ENCODE peak calls at places on chromosomes 13 and 19, in seven cellular contexts. E is osteocyte, S is K562, C is GM12864, K is WTC11, Y is cardiac fibroblast, N is neural progenitor cell. M is an unnamed sample.

GRCh38 chr19:48121909-48122371 is 11.3 kb upstream of the PLA2G4C start:
- DNase-seq in N (no peak), E (no peak), S (no peak), C (no peak), Y (peak), K (no peak), M (no peak)

GRCh38 chr19:1862424-1863307 is 713 bp downstream of the KLF16 start:
- DNase-seq in E (no peak), S (peak), C (no peak), K (peak), N (peak), Y (no peak), M (no peak)

GRCh38 chr13:34942732-34943674 is 933 bp downstream of the NBEA start:
- DNase-seq in N (peak), K (peak), C (no peak), E (no peak), S (no peak), Y (no peak), M (peak)

GRCh38 chr19:12937243-12938053 is 961 bp upstream of the CALR start:
- DNase-seq in N (peak), K (peak), Y (no peak), S (no peak), C (no peak), E (no peak), M (peak)

GRCh38 chr13:93559718-93560117 is 333.1 kb downstream of the GPC6 start:
- DNase-seq in S (no peak), C (no peak), Y (peak), K (no peak), N (no peak), E (no peak), M (no peak)

GRCh38 chr19:44542671-44543070 is 13.2 kb upstream of the CEACAM20 start:
- DNase-seq in N (no peak), C (no peak), K (no peak), Y (no peak), S (no peak), E (no peak), M (no peak)

GRCh38 chr13:33197551-33197971 is 88.0 kb downstream of the STARD13 start:
- DNase-seq in K (no peak), N (no peak), E (no peak), Y (no peak), C (no peak), S (no peak), M (no peak)

GRCh38 chr19:40457953-40458596 is 7.5 kb downstream of the BLVRB start:
- DNase-seq in N (no peak), K (no peak), S (no peak), Y (no peak), E (no peak), C (no peak), M (no peak)

GRCh38 chr19:23887642-23888041 is 27.0 kb upstream of the ZNF726 start:
- DNase-seq in S (no peak), E (no peak), K (no peak), N (no peak), Y (no peak), C (no peak), M (no peak)

GRCh38 chr19:29499921-29500590 is 25.7 kb upstream of the VSTM2B start:
- DNase-seq in E (no peak), N (no peak), C (no peak), S (no peak), K (no peak), Y (no peak), M (no peak)

DNA sequence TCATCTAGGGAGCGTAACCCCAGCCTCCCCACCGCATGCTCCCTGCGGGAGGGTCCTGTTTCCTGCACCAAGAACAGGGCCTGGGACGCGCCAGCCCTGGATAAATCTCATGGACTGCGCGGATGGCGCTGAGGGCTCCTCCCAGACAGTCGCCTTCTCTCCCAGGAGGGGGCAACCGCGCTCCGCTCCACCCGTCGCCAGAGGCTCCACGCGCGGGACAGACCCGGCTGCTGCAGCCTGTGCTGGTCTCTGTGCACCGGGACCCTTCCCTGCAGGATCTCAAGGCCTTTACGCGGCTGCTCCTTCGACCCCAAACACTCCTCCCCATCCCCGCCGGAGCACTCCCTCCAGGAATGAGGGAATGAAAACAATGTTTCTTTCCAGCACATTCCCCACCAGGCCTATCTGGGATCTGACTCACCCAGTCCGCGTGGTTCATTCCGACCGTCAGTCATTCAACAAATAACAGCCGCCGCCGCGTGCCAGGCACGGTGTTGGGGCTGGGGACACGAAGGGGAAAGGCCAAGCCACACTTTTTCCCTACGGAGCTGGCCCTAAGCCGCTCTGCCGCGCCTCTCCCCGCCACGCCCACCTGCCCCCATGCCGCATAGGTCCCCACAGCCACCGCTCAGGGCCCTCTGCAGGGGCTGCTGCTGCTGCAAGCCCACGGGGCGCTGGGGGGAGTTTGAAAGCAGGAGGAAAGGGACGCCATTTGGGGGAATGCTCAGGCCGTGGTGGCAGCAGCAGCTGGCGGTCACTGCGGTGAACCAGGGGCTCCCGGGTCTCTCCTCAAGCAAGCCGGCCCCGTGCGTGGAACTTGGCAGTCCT is 6.0 kb downstream of the PNMA8B start:
- DNase-seq in Y (peak), E (no peak), C (no peak), S (peak), N (peak), K (peak), M (no peak)
- TF ChIP-seq CTCF in Y (peak), E (no peak), C (no peak), S (peak), N (peak), K (no peak), M (peak)

GRCh38 chr19:33998302-33998701 is 174.0 kb upstream of the LSM14A start:
- DNase-seq in K (no peak), Y (no peak), S (no peak), E (no peak), N (no peak), C (no peak), M (no peak)

GRCh38 chr19:33997690-33998089 is 174.6 kb upstream of the LSM14A start:
- DNase-seq in Y (peak), E (no peak), S (no peak), N (no peak), C (no peak), K (no peak), M (no peak)

DNA sequence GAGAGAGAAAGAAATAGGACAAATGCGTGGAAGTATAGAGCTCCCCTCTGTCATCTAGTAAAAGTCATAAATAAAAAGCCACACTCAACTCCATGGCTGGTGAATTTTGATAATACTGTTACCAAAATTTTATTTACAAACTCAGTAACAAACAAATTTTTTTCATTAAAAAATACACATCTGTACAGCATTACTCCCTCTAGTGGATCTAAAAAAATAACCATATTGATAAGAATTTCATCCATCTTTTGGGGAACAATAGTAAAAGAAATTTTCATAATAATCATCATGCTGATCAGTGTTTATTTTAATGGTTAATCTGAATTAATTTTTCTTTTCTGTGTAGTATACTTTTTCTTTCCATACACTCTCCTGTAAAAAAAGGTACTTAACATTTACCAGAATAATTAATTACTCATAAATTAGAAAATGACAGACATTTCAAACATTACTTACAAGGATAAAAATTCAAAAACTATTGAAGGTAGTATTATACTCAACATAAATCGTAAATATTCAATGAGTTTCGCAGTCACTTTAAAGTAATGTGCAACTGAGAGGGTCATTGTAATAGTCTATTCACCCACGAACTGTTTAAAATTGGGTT is 173.5 kb upstream of the LSM14A start:
- DNase-seq in Y (peak), E (no peak), N (no peak), K (no peak), S (no peak), C (no peak), M (no peak)
- TF ChIP-seq CTCF in Y (peak), E (peak), N (peak), K (no peak), S (no peak), C (no peak), M (peak)

GRCh38 chr19:30684613-30685012 is 312.4 kb downstream of the ZNF536 start:
- DNase-seq in Y (no peak), E (no peak), N (no peak), C (no peak), S (no peak), K (no peak), M (no peak)

GRCh38 chr19:30686911-30687566 is 314.9 kb downstream of the ZNF536 start:
- DNase-seq in K (no peak), C (no peak), S (no peak), E (no peak), N (no peak), Y (no peak), M (no peak)

GRCh38 chr19:30688696-30689095 is 316.5 kb downstream of the ZNF536 start:
- DNase-seq in K (no peak), N (no peak), Y (no peak), E (no peak), C (no peak), S (no peak), M (no peak)

GRCh38 chr19:30685601-30686000 is 313.4 kb downstream of the ZNF536 start:
- DNase-seq in N (no peak), E (no peak), K (no peak), S (no peak), C (no peak), Y (no peak), M (no peak)

DNA sequence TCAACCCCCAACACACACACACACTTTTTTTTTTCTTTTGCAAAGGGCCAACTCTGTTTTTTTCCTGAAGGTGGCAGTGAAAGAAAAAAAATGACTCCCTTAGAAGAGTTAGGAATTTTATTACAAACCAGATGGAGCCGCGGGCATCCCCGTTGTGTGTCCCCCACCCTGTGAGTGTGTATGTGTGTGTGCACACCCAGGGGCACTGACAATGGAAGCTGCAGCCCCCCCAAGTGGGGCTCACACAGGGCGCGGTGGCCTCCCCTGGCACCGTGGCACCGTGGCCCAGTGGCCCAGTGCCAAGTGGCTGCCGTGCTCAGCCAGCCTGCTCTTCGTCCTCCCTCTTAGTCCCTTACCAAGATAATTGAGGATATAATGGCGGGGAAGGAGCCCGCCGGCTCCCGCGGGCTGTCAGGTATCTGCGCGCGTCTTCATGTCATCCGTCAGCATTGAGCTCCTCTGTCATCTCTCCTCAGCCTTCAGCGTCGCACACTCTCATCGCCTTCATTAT is 314.1 kb downstream of the ZNF536 start:
- DNase-seq in S (no peak), E (no peak), N (no peak), C (no peak), Y (peak), K (no peak), M (no peak)
- TF ChIP-seq CTCF in S (no peak), E (peak), N (peak), C (no peak), Y (peak), K (no peak), M (no peak)

GRCh38 chr13:110925023-110925608 is 10.2 kb upstream of the ANKRD10 start:
- DNase-seq in N (peak), K (peak), E (peak), Y (peak), C (no peak), S (no peak), M (peak)
- TF ChIP-seq CTCF in N (peak), K (no peak), E (peak), Y (no peak), C (peak), S (peak), M (peak)

GRCh38 chr19:38211206-38211605 is 12.8 kb downstream of the DPF1 start:
- DNase-seq in Y (no peak), E (no peak), S (no peak), C (no peak), N (peak), K (peak), M (no peak)
- TF ChIP-seq CTCF in Y (no peak), E (peak), S (no peak), C (peak), N (no peak), K (no peak), M (peak)

DNA sequence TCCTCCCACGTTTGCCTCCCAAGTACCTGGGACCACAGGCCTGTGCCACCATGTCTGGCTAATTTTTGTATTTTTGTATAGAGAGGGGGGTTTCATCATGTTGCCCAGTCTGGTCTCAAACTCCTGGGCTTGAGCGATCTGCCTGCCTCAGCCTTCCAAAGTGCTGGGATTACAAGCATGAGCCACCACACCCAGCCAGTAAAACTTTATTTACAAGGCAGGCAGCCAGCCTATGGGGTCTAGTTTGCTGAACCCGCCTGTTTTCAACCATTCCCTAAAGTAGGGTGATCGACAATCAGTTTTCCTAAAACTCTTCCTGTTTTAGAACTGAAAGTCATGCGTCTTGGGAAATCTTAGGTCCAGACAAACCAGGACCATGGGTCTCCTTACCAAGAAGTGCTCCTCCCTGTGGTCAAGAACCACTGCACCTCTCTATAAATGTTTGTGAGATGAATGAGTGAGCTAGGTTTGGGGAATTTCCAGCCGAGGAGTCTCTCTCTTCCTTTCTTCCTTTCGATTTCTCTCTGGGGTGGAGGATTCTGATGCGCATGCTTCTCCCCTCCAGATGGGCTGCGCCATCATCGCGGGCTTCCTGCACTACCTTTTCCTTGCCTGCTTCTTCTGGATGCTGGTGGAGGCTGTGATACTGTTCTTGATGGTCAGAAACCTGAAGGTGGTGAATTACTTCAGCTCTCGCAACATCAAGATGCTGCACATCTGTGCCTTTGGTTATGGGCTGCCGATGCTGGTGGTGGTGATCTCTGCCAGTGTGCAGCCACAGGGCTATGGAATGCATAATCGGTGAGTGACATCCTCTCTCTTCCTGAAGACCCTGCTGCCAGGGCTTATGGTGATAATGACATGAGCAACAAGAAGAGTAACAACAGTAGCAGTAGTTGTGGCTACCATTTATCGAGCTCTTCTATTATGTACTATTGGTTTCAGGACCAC is 38.7 kb downstream of the ADGRE1 start:
- DNase-seq in E (no peak), N (no peak), C (peak), Y (peak), K (no peak), S (no peak), M (no peak)
- TF ChIP-seq CTCF in E (no peak), N (no peak), C (peak), Y (no peak), K (no peak), S (peak), M (no peak)

DNA sequence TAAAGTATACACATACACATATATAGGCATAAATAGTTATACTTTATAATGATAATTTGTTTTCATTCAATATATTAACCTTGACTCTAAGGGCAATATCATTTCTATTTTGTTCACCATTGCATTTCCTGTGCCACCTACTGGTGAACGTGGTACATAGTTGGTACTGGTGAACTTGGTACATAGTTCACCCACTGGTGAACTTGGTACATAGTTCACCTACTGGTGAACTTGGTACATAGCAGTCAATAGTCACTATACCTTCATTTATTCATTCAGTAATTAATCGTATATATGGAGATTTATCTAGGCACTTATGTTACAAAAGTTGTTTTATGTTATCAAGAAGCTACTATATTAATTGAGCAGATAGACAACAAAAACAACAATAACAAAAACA is 172.6 kb upstream of the ATXN8OS start:
- DNase-seq in E (no peak), C (no peak), S (no peak), Y (no peak), K (no peak), N (no peak), M (no peak)
- TF ChIP-seq CTCF in E (peak), C (peak), S (no peak), Y (no peak), K (peak), N (peak), M (peak)

M was measured in neural crest cell.